ENCODE peak calls at places on chromosomes 16 and 17, in eight cellular contexts. N, Q, I, M, R, F, B and A are unnamed samples.

GRCh38 chr17:79214940-79215604 is 140.4 kb downstream of the ENGASE start:
- DNase-seq in F (no peak), R (no peak), I (no peak), N (no peak), M (no peak), Q (no peak), B (no peak), A (no peak)

GRCh38 chr17:16215965-16216316 is 607 bp upstream of the NCOR1 start:
- DNase-seq in Q (no peak), M (no peak), I (no peak), R (peak), N (peak), B (no peak), F (peak), A (no peak)

GRCh38 chr17:80036715-80037477 is 454 bp downstream of the CCDC40 start:
- DNase-seq in R (peak), I (peak), N (no peak), F (peak), Q (no peak), B (peak), M (no peak), A (no peak)

GRCh38 chr16:25366078-25366477 is 108.4 kb upstream of the ZKSCAN2 start:
- DNase-seq in F (no peak), M (no peak), N (no peak), R (no peak), Q (no peak), B (no peak), I (no peak), A (no peak)

GRCh38 chr17:76271669-76272540 is 6.8 kb downstream of the UBALD2 start:
- DNase-seq in Q (no peak), R (peak), I (peak), N (no peak), B (peak), M (no peak), F (no peak), A (no peak)

GRCh38 chr17:42097691-42098661 is at the start of gene ZNF385C:
- DNase-seq in I (no peak), B (no peak), F (peak), R (peak), N (no peak), Q (no peak), M (no peak), A (no peak)

GRCh38 chr17:11506635-11507034 is 91.6 kb upstream of the DNAH9 start:
- DNase-seq in B (no peak), Q (no peak), R (no peak), I (no peak), F (no peak), M (no peak), N (no peak), A (no peak)

GRCh38 chr17:68301438-68301959 is 10.2 kb downstream of the ARSG start:
- DNase-seq in Q (no peak), N (no peak), F (no peak), I (no peak), B (no peak), M (no peak), R (no peak), A (no peak)

GRCh38 chr17:10033982-10034381 is 128.9 kb upstream of the RCVRN start:
- DNase-seq in R (no peak), B (no peak), N (peak), M (no peak), F (no peak), Q (peak), I (no peak), A (peak)

GRCh38 chr16:64215730-64216129 is 906.1 kb downstream of the CDH11 start:
- DNase-seq in R (no peak), B (no peak), Q (no peak), N (no peak), F (no peak), I (no peak), M (no peak), A (no peak)

GRCh38 chr16:28100810-28101532 is 37.5 kb upstream of the GSG1L start:
- DNase-seq in Q (no peak), M (no peak), N (no peak), B (no peak), I (no peak), R (no peak), F (no peak), A (no peak)

GRCh38 chr17:7393613-7394451 is 493 bp downstream of the PLSCR3 start:
- DNase-seq in Q (no peak), N (no peak), F (peak), M (no peak), B (peak), I (peak), R (peak), A (no peak)

GRCh38 chr17:80065478-80066170 is 29.2 kb downstream of the CCDC40 start:
- DNase-seq in I (no peak), F (no peak), B (no peak), N (no peak), Q (no peak), R (no peak), M (no peak), A (no peak)

GRCh38 chr17:42112552-42113176 is at the start of gene DHX58:
- DNase-seq in Q (peak), R (peak), N (peak), B (peak), M (peak), F (peak), I (peak), A (peak)

GRCh38 chr16:3671424-3671823 is 16.9 kb downstream of the DNASE1 start:
- DNase-seq in F (no peak), R (no peak), M (no peak), I (no peak), N (no peak), B (no peak), Q (no peak), A (no peak)

GRCh38 chr16:11016524-11016988 is 72.2 kb downstream of the CLEC16A start:
- DNase-seq in F (no peak), N (no peak), B (no peak), M (no peak), R (no peak), Q (no peak), I (no peak), A (no peak)

GRCh38 chr17:50845260-50846147 is 10.1 kb downstream of the WFIKKN2 start:
- DNase-seq in F (no peak), R (no peak), M (no peak), B (no peak), Q (no peak), I (no peak), N (peak), A (no peak)

GRCh38 chr17:6714315-6714874 is 1.2 kb upstream of the SLC13A5 start:
- DNase-seq in N (no peak), F (no peak), Q (no peak), R (no peak), B (no peak), M (no peak), I (no peak), A (no peak)

GRCh38 chr17:29215717-29216116 is 30.9 kb upstream of the CRYBA1 start:
- DNase-seq in F (no peak), Q (no peak), M (no peak), I (no peak), N (peak), R (no peak), B (no peak), A (no peak)

GRCh38 chr16:75010427-75010826 is 11.6 kb downstream of the ZNRF1 start:
- DNase-seq in R (no peak), Q (no peak), N (no peak), I (no peak), M (no peak), F (no peak), B (no peak), A (no peak)

GRCh38 chr16:15843635-15844279 is 13.1 kb downstream of the MYH11 start:
- DNase-seq in I (no peak), M (no peak), F (no peak), N (peak), R (no peak), B (no peak), Q (no peak), A (no peak)

GRCh38 chr17:69969897-69970296 is 105.1 kb upstream of the KCNJ16 start:
- DNase-seq in M (no peak), N (no peak), Q (no peak), B (no peak), I (no peak), R (no peak), F (no peak), A (no peak)

GRCh38 chr17:14301279-14301760 is 439 bp downstream of the HS3ST3B1 start:
- DNase-seq in B (no peak), I (peak), N (no peak), F (no peak), R (no peak), M (no peak), Q (no peak), A (no peak)

GRCh38 chr17:3695723-3696411 is at the start of gene P2RX5:
- DNase-seq in N (no peak), R (no peak), I (peak), B (peak), F (no peak), Q (no peak), M (no peak), A (no peak)

GRCh38 chr16:89200124-89200849 is at the start of gene SLC22A31:
- DNase-seq in B (peak), Q (no peak), I (no peak), M (no peak), N (no peak), F (no peak), R (no peak), A (no peak)

GRCh38 chr17:64780096-64781012 is 118.2 kb upstream of the SMURF2 start:
- DNase-seq in B (peak), I (peak), M (no peak), N (no peak), R (peak), F (peak), Q (no peak), A (no peak)

GRCh38 chr16:88761830-88762229 is 23.2 kb downstream of the PIEZO1 start:
- DNase-seq in N (no peak), R (no peak), M (no peak), F (no peak), Q (no peak), I (no peak), B (no peak), A (no peak)

GRCh38 chr17:27498615-27499316 is 42.5 kb downstream of the KSR1 start:
- DNase-seq in B (no peak), Q (no peak), F (no peak), R (no peak), I (no peak), N (no peak), M (no peak), A (no peak)

GRCh38 chr17:74380086-74380958 is 13.0 kb downstream of the GPR142 start:
- DNase-seq in B (no peak), Q (no peak), N (no peak), R (no peak), M (no peak), I (no peak), F (peak), A (no peak)